ENCODE peak calls at places on chromosomes 3 and 15, in nine cellular contexts. G is Caco-2; A is brain microvascular endothelial cell; U is spleen; Y is IMR-90; K is cardiac muscle cell; H is CD4-positive, CD25-positive, alpha-beta regulatory T cell; Z is AG04450; F is PC-3. I is an unnamed sample.

GRCh38 chr3:123783050-123783724 is 100.9 kb downstream of the MYLK start:
- DNase-seq in G (no peak), A (no peak), U (no peak), Y (peak; percentile 43), K (no peak), H (no peak), Z (no peak), F (peak; percentile 7), I (no peak)

GRCh38 chr3:195770081-195770840 is 41.5 kb downstream of the MUC4 start:
- DNase-seq in G (no peak), A (no peak), U (peak; percentile 64), Y (no peak), K (no peak), H (peak; percentile 38), Z (no peak), F (no peak), I (no peak)

GRCh38 chr3:133280591-133280990 is 119.3 kb upstream of the BFSP2 start:
- DNase-seq in G (no peak), A (no peak), U (no peak), Y (no peak), K (no peak), H (no peak), Z (no peak), F (no peak), I (no peak)

GRCh38 chr15:77497942-77498361 is 77.3 kb downstream of the HMG20A start:
- DNase-seq in G (no peak), A (peak; percentile 16), U (no peak), Y (peak; percentile 29), K (peak; percentile 76), H (no peak), Z (no peak), F (no peak), I (peak; percentile 54)

GRCh38 chr3:162175904-162176303 is 679.3 kb downstream of the OTOL1 start:
- DNase-seq in G (no peak), A (no peak), U (no peak), Y (no peak), K (no peak), H (no peak), Z (no peak), F (no peak), I (no peak)

GRCh38 chr3:170233532-170233931 is 11.3 kb downstream of the PRKCI start:
- DNase-seq in G (no peak), A (peak; percentile 28), U (no peak), Y (peak; percentile 94), K (no peak), H (no peak), Z (peak; percentile 68), F (peak; percentile 27), I (no peak)

GRCh38 chr3:167346171-167346570 is 33.9 kb downstream of the ZBBX start:
- DNase-seq in G (no peak), A (no peak), U (no peak), Y (no peak), K (no peak), H (no peak), Z (no peak), F (no peak), I (no peak)

GRCh38 chr15:56247266-56247665 is 3.6 kb upstream of the RFX7 start:
- DNase-seq in G (no peak), A (no peak), U (no peak), Y (no peak), K (no peak), H (no peak), Z (no peak), F (no peak), I (no peak)

GRCh38 chr3:55815262-55815661 is 328.2 kb upstream of the WNT5A start:
- DNase-seq in G (no peak), A (no peak), U (no peak), Y (no peak), K (no peak), H (no peak), Z (no peak), F (no peak), I (no peak)

GRCh38 chr3:127084401-127084990 is 101.6 kb downstream of the PLXNA1 start:
- DNase-seq in G (no peak), A (no peak), U (peak; percentile 54), Y (no peak), K (no peak), H (no peak), Z (no peak), F (no peak), I (no peak)

GRCh38 chr3:126446791-126447190 is 28.9 kb downstream of the ZXDC start:
- DNase-seq in G (no peak), A (no peak), U (peak; percentile 42), Y (peak; percentile 51), K (no peak), H (no peak), Z (no peak), F (no peak), I (no peak)

GRCh38 chr15:91689377-91689776 is 164.1 kb upstream of the SLCO3A1 start:
- DNase-seq in G (no peak), A (no peak), U (no peak), Y (no peak), K (no peak), H (no peak), Z (no peak), F (no peak), I (no peak)

GRCh38 chr3:127426444-127427168 is 138.8 kb upstream of the PRR20G start:
- DNase-seq in G (no peak), A (no peak), U (peak; percentile 66), Y (no peak), K (no peak), H (no peak), Z (no peak), F (no peak), I (no peak)

GRCh38 chr3:134419214-134419965 is 45.1 kb upstream of the AMOTL2 start:
- DNase-seq in G (no peak), A (no peak), U (no peak), Y (no peak), K (no peak), H (no peak), Z (no peak), F (no peak), I (no peak)

GRCh38 chr3:21326704-21327103 is 424.3 kb downstream of the ZNF385D start:
- DNase-seq in G (no peak), A (no peak), U (no peak), Y (peak; percentile 7), K (no peak), H (no peak), Z (no peak), F (no peak), I (no peak)

GRCh38 chr3:99562990-99563607 is 75.3 kb upstream of the COL8A1 start:
- DNase-seq in G (no peak), A (no peak), U (no peak), Y (peak; percentile 66), K (no peak), H (no peak), Z (no peak), F (peak; percentile 77), I (no peak)

GRCh38 chr3:141111364-141112150 is 60.4 kb downstream of the SPSB4 start:
- DNase-seq in G (no peak), A (no peak), U (no peak), Y (no peak), K (no peak), H (no peak), Z (no peak), F (no peak), I (no peak)

GRCh38 chr15:49852756-49853155 is 231.9 kb downstream of the DTWD1 start:
- DNase-seq in G (no peak), A (no peak), U (no peak), Y (no peak), K (no peak), H (no peak), Z (no peak), F (no peak), I (no peak)

GRCh38 chr3:182473191-182473710 is 320.1 kb upstream of the ATP11B start:
- DNase-seq in G (no peak), A (no peak), U (no peak), Y (no peak), K (no peak), H (no peak), Z (no peak), F (no peak), I (no peak)

GRCh38 chr3:17399586-17399985 is 342.8 kb downstream of the TBC1D5 start:
- DNase-seq in G (no peak), A (no peak), U (no peak), Y (no peak), K (no peak), H (no peak), Z (no peak), F (no peak), I (no peak)

GRCh38 chr3:138850151-138850550 is 15.4 kb upstream of the PIK3CB start:
- DNase-seq in G (no peak), A (peak; percentile 19), U (peak; percentile 23), Y (peak; percentile 52), K (peak; percentile 48), H (no peak), Z (no peak), F (no peak), I (peak; percentile 75)

GRCh38 chr3:105862217-105862616 is 6.6 kb downstream of the CBLB start:
- DNase-seq in G (no peak), A (no peak), U (no peak), Y (no peak), K (no peak), H (no peak), Z (no peak), F (no peak), I (no peak)
- H3K4me3 ChIP-seq in G (no peak overlapping the region), A (no peak overlapping the region), U (no peak overlapping the region), Y (no peak overlapping the region), K (no peak overlapping the region), H (peak overlapping the region; percentile 45), Z (no peak overlapping the region), F (no peak overlapping the region), I (no peak overlapping the region)

GRCh38 chr3:12871404-12871983 is 30.1 kb upstream of the RPL32 start:
- DNase-seq in G (no peak), A (no peak), U (no peak), Y (no peak), K (no peak), H (no peak), Z (no peak), F (no peak), I (no peak)
- H3K27me3 ChIP-seq in G (no peaks in the 10 kb centered on the region), A (peaks cover 2% of the 10 kb centered on the region), U (no peaks in the 10 kb centered on the region), Y (peaks cover 25% of the 10 kb centered on the region), K (peaks cover 9% of the 10 kb centered on the region), H (no peaks in the 10 kb centered on the region), Z (peaks cover 33% of the 10 kb centered on the region), F (no peaks in the 10 kb centered on the region), I (no peaks in the 10 kb centered on the region)

DNA sequence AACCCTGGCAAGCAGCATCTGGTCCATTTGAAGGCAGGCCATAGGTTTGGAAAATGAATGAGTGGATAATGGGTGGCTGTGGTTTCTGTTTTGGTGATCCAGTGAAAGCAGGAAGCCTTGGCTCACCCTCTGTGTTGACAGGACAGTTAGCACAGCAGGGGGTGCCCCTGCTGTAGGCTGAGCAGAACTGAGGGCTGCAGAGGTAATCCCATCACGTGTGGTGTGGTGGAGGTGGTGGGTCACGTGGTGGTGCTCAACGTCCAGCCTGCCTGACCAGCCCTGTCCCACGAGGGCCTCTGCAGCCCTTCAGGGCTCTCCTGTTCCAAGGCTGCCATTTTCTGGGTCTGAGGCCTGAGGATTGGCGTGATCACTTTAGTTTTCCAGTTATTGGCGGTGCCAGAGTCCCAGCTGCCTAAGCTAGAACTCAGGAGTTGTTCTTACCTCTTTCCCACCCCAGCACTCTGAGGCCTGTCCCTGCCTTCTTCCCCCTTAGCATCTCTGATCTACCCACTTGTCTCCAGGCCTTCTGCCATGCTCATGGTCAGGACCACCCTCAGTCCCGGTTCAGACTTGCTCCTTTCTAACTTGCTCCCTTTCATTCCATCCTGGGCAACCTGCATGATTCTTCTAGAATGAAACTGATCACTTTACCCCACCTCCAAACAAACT is 15.9 kb downstream of the ACOX2 start:
- DNase-seq in G (no peak), A (no peak), U (no peak), Y (no peak), K (no peak), H (no peak), Z (no peak), F (no peak), I (peak; percentile 32)
- H3K4me3 ChIP-seq in G (no peak overlapping the region), A (no peak overlapping the region), U (no peak overlapping the region), Y (no peak overlapping the region), K (no peak overlapping the region), H (no peak overlapping the region), Z (no peak overlapping the region), F (no peak overlapping the region), I (no peak overlapping the region)

GRCh38 chr3:185824467-185825378 is at the start of gene IGF2BP2:
- DNase-seq in G (peak; percentile 88), A (peak; percentile 68), U (peak; percentile 90), Y (peak; percentile 80), K (peak; percentile 90), H (peak; percentile 55), Z (peak; percentile 43), F (peak; percentile 81), I (peak; percentile 92)
- H3K27me3 ChIP-seq in G (no peaks in the 10 kb centered on the region), A (no peaks in the 10 kb centered on the region), U (no peaks in the 10 kb centered on the region), Y (no peaks in the 10 kb centered on the region), K (no peaks in the 10 kb centered on the region), H (peaks cover 42% of the 10 kb centered on the region), Z (no peaks in the 10 kb centered on the region), F (no peaks in the 10 kb centered on the region), I (no peaks in the 10 kb centered on the region)

I was measured in MG63.